ENCODE peak calls at places on chromosomes 13 and 19, in ten cellular contexts. N is Calu3, X is BE2C, K is fibroblast of mammary gland, L is progenitor cell of endocrine pancreas, R is heart right ventricle, G is RWPE1, W is astrocyte of the spinal cord, F is endothelial cell, T is ovary. I is an unnamed sample.

GRCh38 chr19:47520839-47521238 is 6.0 kb upstream of the NAPA start:
- DNase-seq in R (no peak), T (no peak), K (no peak), G (no peak), X (no peak), W (no peak), L (no peak), N (no peak), F (no peak), I (no peak)

GRCh38 chr19:17091758-17092333 is 16.3 kb downstream of the MYO9B start:
- DNase-seq in F (no peak), L (no peak), W (no peak), X (no peak), R (peak; percentile 57), T (no peak), K (no peak), N (no peak), G (no peak), I (no peak)

GRCh38 chr19:35304036-35304435 is 12.1 kb downstream of the MAG start:
- DNase-seq in K (no peak), G (no peak), R (no peak), X (no peak), L (no peak), N (no peak), F (no peak), T (no peak), W (no peak), I (no peak)

GRCh38 chr13:84745051-84745551 is 862.8 kb upstream of the SLITRK1 start:
- DNase-seq in X (no peak), G (no peak), N (no peak), K (no peak), R (no peak), T (no peak), L (no peak), W (no peak), F (no peak), I (no peak)

GRCh38 chr19:53328967-53329366 is 4.6 kb upstream of the ZNF845 start:
- DNase-seq in X (peak; percentile 84), R (peak; percentile 66), N (no peak), K (peak; percentile 44), T (peak; percentile 84), F (no peak), W (peak; percentile 3), L (no peak), G (no peak), I (no peak)

GRCh38 chr19:50003810-50004419 is 21.3 kb downstream of the VRK3 start:
- DNase-seq in X (no peak), W (peak; percentile 91), K (peak; percentile 80), T (no peak), N (peak; percentile 72), L (no peak), G (peak; percentile 91), R (no peak), F (no peak), I (peak; percentile 91)

GRCh38 chr13:67725999-67726398 is 495.9 kb upstream of the PCDH9 start:
- DNase-seq in G (no peak), X (no peak), W (no peak), N (no peak), L (no peak), K (no peak), F (no peak), R (no peak), T (no peak), I (no peak)

GRCh38 chr19:11506101-11506555 is 489 bp upstream of the ZNF653 start:
- DNase-seq in T (no peak), L (no peak), X (no peak), W (no peak), G (no peak), K (no peak), R (peak; percentile 52), F (no peak), N (no peak), I (no peak)

GRCh38 chr19:30539981-30540380 is 167.8 kb downstream of the ZNF536 start:
- DNase-seq in W (no peak), T (no peak), G (no peak), N (no peak), K (no peak), R (no peak), X (no peak), F (no peak), L (no peak), I (no peak)

GRCh38 chr13:98997051-98997730 is 19.3 kb upstream of the DOCK9 start:
- DNase-seq in K (no peak), T (no peak), N (no peak), X (no peak), F (no peak), L (no peak), R (no peak), W (no peak), G (no peak), I (no peak)

GRCh38 chr13:49517461-49517860 is 21.7 kb downstream of the PHF11 start:
- DNase-seq in F (peak; percentile 17), T (no peak), K (peak; percentile 34), X (peak; percentile 50), W (no peak), R (peak; percentile 21), G (no peak), N (no peak), L (no peak), I (no peak)

GRCh38 chr19:49524812-49525455 is 2.9 kb upstream of the RCN3 start:
- DNase-seq in L (no peak), W (no peak), N (no peak), T (no peak), F (no peak), X (no peak), R (no peak), G (no peak), K (no peak), I (no peak)

GRCh38 chr13:41960700-41961697 is at the start of gene VWA8:
- DNase-seq in G (peak; percentile 72), X (peak; percentile 86), T (peak; percentile 84), N (peak; percentile 77), W (peak; percentile 80), K (peak; percentile 77), L (peak; percentile 59), F (peak; percentile 70), R (peak; percentile 85), I (peak; percentile 49)

GRCh38 chr19:39971380-39971841 is 446 bp downstream of the PSMC4 start:
- DNase-seq in X (no peak), T (no peak), K (peak; percentile 10), R (no peak), L (no peak), N (no peak), G (peak; percentile 20), F (peak; percentile 11), W (no peak), I (peak; percentile 1)

GRCh38 chr19:13299838-13300237 is 149.6 kb downstream of the IER2 start:
- DNase-seq in F (no peak), T (no peak), X (no peak), R (no peak), N (no peak), L (no peak), G (no peak), K (no peak), W (no peak), I (no peak)
- TF ChIP-seq CTCF in F (no peak), T (no peak), X (no peak), R (no peak), N (no peak), L (no peak), G (no peak), K (no peak), W (no peak), I (no peak)

DNA sequence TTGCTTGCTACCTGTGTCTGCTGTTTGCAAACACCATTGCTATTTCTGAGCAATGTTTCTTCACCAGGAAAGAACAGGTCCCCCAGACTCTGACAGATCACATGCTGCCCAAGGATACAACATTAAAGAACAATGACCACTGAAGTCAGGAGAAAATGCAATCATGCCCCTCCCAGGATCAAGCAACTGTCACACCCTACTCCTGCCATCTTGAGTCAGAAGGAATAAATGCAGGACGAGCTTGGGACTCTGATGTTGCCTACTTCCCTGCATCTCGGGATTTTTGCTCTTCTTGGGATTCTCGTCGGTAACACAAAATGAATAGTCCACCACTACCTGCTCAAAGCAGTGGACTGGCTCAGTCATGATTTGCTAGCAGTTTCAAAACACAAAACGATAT is 490.6 kb downstream of the COG6 start:
- DNase-seq in F (no peak), R (no peak), W (no peak), K (no peak), N (no peak), G (no peak), T (no peak), L (no peak), X (no peak), I (no peak)
- TF ChIP-seq CTCF in F (no peak), R (no peak), W (no peak), K (no peak), N (no peak), G (no peak), T (no peak), L (no peak), X (no peak), I (no peak)

GRCh38 chr13:25501231-25501630 is 129.5 kb downstream of the ATP8A2 start:
- DNase-seq in G (no peak), K (no peak), L (no peak), W (no peak), R (no peak), F (no peak), X (no peak), N (no peak), T (no peak), I (no peak)
- TF ChIP-seq CTCF in G (no peak), K (no peak), L (no peak), W (no peak), R (no peak), F (no peak), X (no peak), N (no peak), T (no peak), I (no peak)

DNA sequence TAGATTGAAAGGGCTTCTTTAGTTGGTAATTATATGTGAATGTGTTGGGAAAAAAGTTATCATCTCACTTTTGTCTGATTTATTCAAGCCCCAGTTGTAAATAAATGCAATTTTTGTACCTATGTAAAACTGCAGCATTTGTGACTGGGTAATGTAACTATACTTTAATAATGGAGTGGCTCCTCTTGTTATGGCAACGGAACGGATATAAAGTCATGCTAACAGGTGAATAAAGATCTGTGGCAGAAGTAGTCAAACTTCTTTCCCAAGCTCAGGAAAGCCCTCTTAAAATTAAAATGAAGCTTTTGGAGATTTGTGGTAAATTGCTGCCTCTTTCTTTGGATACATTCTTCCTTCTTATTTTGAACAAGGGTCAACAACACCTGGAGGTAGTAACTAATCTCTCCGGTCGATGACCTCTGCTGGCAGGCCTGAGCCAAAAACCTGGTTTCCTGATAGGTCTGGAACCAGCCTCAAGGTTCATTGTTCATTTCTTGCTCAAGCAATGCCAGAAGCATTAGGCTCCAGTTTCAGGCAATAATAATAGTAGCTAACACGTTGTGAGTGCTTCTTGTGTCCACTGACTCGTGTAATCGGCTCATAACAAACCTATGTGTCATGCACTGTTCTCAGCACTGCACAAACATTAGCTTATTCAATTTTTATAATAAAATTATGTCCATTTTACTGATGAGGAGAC is 313.4 kb upstream of the DACH1 start:
- DNase-seq in W (peak; percentile 71), G (peak; percentile 1), L (no peak), F (no peak), R (no peak), T (no peak), N (no peak), X (no peak), K (no peak), I (peak; percentile 74)
- TF ChIP-seq CTCF in W (no peak), G (no peak), L (no peak), F (no peak), R (no peak), T (no peak), N (no peak), X (no peak), K (no peak), I (no peak)

I was measured in bronchial epithelial cell.